ENCODE peak calls at places on chromosomes 11 and 22, in nine cellular contexts. U is transverse colon, B is H1, F is sigmoid colon, P is spleen, O is GM12892, W is Panc1, R is GM23338, V is HCT116. Z is an unnamed sample.

GRCh38 chr22:48237466-48237865 is 1475.0 kb downstream of the TBC1D22A start:
- DNase-seq in U (no peak), B (no peak), F (no peak), P (peak; percentile 51), O (no peak), W (no peak), R (no peak), V (no peak), Z (no peak)

GRCh38 chr11:94740083-94740974 is 27.8 kb upstream of the AMOTL1 start:
- DNase-seq in U (peak; percentile 24), B (peak; percentile 75), F (peak; percentile 85), P (no peak), O (peak; percentile 22), W (no peak), R (peak; percentile 70), V (no peak), Z (peak; percentile 91)

GRCh38 chr11:7555067-7555699 is 41.4 kb downstream of the PPFIBP2 start:
- DNase-seq in U (peak; percentile 86), B (no peak), F (no peak), P (no peak), O (no peak), W (no peak), R (no peak), V (no peak), Z (no peak)

GRCh38 chr11:69398529-69399492 is 82.7 kb upstream of the LINC01488 start:
- DNase-seq in U (no peak), B (no peak), F (peak; percentile 60), P (peak; percentile 57), O (no peak), W (no peak), R (peak; percentile 33), V (no peak), Z (no peak)

GRCh38 chr22:36010913-36011312 is 17.7 kb downstream of the RBFOX2 start:
- DNase-seq in U (no peak), B (no peak), F (no peak), P (no peak), O (no peak), W (no peak), R (no peak), V (no peak), Z (no peak)

GRCh38 chr11:13168281-13168680 is 109.3 kb upstream of the BMAL1 start:
- DNase-seq in U (no peak), B (no peak), F (no peak), P (no peak), O (no peak), W (no peak), R (no peak), V (no peak), Z (peak; percentile 37)

GRCh38 chr11:109527496-109527895 is 105.5 kb downstream of the C11orf87 start:
- DNase-seq in U (no peak), B (no peak), F (no peak), P (no peak), O (no peak), W (no peak), R (no peak), V (no peak), Z (no peak)

GRCh38 chr11:44840526-44840925 is 110.2 kb downstream of the TP53I11 start:
- DNase-seq in U (no peak), B (no peak), F (no peak), P (no peak), O (no peak), W (no peak), R (no peak), V (no peak), Z (no peak)

GRCh38 chr11:85394288-85394687 is 232.9 kb downstream of the DLG2 start:
- DNase-seq in U (no peak), B (no peak), F (no peak), P (no peak), O (no peak), W (no peak), R (no peak), V (no peak), Z (no peak)

GRCh38 chr11:1174441-1175370 is 17.0 kb downstream of the MUC5AC start:
- DNase-seq in U (no peak), B (no peak), F (no peak), P (no peak), O (no peak), W (no peak), R (no peak), V (no peak), Z (no peak)

DNA sequence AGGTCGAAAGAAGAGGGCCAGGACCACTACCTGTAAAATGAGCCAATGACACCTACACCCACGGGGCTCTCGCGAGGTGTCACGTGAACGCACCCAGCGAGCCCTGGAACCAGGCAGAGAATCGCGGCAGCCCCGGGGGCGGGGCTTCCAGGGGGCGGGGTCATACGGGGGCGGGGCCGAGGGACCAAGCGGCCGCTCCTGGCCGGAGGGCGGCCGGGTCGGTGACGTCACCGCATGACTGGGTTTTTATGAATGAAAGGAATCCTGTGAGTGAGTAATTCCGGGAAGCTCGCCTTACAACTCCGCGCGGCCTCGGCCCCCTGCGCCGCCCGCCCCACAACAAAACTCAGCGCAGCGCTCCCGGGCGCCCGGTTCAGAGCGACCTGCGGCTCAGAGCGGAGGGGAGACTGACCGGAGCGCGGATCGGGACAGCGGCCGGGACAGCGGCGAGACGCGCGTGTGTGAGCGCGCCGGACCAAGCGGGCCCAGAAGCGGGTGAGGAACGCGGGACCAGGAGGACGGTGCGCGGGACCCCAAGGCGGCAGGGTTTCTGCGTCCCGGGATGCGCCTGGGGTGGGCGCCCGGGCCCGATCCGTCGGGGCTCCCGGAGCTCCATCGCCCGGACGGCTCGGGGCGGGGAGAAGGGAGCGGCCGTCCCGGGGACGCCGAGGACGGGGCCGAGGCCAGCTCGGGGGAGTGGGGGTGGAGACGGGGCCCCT is at the start of gene MAFF:
- DNase-seq in U (peak; percentile 98), B (peak; percentile 93), F (peak; percentile 99), P (peak; percentile 97), O (peak; percentile 89), W (no peak), R (peak; percentile 97), V (peak; percentile 95), Z (peak; percentile 100)
- TF ChIP-seq POLR2AphosphoS5 in U (peak; percentile 96), B (peak; percentile 43), F (peak; percentile 96), P (peak; percentile 91), O (no peak), W (no peak), R (peak; percentile 57), V (peak; percentile 86), Z (peak; percentile 99)

DNA sequence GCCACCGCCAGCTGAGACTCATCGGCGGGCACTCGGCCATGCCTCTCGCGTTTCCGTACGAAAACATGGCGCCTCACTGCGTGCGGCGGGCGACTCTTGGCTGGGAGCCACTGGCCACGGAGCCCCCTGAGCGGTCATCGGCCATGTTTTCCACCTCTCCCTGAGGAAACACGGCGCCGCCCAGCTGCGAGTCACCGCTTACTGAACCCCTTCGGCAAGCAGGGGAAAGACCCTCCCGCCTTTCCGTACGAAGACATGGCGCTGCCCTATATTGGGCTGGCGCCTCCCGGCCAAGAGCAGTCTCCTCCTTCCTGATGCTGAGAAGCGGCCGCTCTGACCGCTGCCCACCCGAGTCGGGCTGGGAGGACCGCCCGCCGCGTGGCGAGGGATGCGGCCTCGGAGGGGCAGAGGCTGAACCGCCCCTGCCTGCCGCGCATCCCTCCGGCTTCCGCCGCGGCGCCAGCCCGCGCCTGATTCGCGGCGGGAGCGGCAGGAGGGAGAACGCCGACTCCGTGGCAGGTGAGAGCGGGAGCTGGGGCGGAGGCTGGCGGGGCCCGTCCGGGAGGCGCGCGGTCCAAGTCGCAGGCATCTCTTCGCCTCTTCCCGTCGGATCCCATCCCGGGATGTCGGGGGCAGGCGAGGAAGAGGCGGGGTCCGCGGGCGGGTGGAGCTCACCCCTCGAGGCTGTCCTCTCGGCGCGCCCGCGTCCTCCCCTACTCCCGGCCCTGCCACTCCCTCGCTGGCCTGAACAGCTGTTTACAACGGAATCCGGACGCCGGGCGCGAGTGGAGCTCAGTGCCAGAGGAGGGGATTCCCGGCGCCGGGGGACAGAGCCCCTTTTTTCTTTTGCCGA is at the start of gene TCP11L1:
- DNase-seq in U (peak; percentile 93), B (peak; percentile 88), F (peak; percentile 96), P (peak; percentile 97), O (peak; percentile 75), W (peak; percentile 51), R (peak; percentile 95), V (peak; percentile 78), Z (peak; percentile 97)
- TF ChIP-seq POLR2AphosphoS5 in U (no peak), B (peak; percentile 42), F (peak; percentile 63), P (peak; percentile 57), O (no peak), W (peak; percentile 76), R (peak; percentile 51), V (peak; percentile 10), Z (peak; percentile 80)

GRCh38 chr11:33861911-33862310 is 30.0 kb downstream of the LMO2 start:
- DNase-seq in U (no peak), B (no peak), F (no peak), P (peak; percentile 29), O (no peak), W (no peak), R (no peak), V (no peak), Z (no peak)

GRCh38 chr11:33861366-33861765 is 30.5 kb downstream of the LMO2 start:
- DNase-seq in U (no peak), B (no peak), F (no peak), P (no peak), O (no peak), W (no peak), R (no peak), V (no peak), Z (no peak)

GRCh38 chr11:33860926-33861325 is 30.9 kb downstream of the LMO2 start:
- DNase-seq in U (no peak), B (no peak), F (no peak), P (no peak), O (no peak), W (no peak), R (no peak), V (no peak), Z (no peak)

GRCh38 chr11:33859306-33859705 is 32.6 kb downstream of the LMO2 start:
- DNase-seq in U (no peak), B (no peak), F (no peak), P (no peak), O (no peak), W (no peak), R (no peak), V (no peak), Z (no peak)

DNA sequence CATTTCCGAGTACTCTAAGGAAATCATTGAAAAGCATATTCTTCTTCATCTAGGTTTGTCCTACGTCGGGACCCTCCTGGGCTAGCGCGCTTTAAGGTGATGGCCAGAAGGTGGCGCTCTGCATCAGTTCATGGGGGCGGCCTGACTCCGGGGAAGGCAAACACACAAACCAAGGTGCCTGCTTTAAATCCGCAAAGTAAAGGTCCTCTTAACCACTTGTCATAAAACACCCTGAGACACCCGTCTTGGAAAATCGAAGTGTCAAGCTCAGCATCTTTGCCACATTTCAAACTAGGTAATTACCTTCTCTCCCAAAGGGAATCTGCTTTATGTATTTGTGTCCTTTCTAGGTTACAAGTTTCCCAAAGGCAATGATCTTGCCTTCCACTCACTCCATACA is 34.0 kb downstream of the LMO2 start:
- DNase-seq in U (peak; percentile 74), B (peak; percentile 92), F (peak; percentile 84), P (peak; percentile 95), O (peak; percentile 38), W (peak; percentile 20), R (peak; percentile 92), V (peak; percentile 55), Z (peak; percentile 94)
- TF ChIP-seq POLR2AphosphoS5 in U (no peak), B (no peak), F (no peak), P (peak; percentile 50), O (no peak), W (no peak), R (no peak), V (no peak), Z (no peak)

GRCh38 chr11:68036717-68037239 is 2.0 kb upstream of the TCIRG1 start:
- DNase-seq in U (peak; percentile 65), B (no peak), F (peak; percentile 89), P (peak; percentile 96), O (no peak), W (no peak), R (no peak), V (no peak), Z (no peak)
- TF ChIP-seq POLR2AphosphoS5 in U (no peak), B (no peak), F (peak; percentile 33), P (peak; percentile 92), O (no peak), W (no peak), R (no peak), V (no peak), Z (peak; percentile 21)

Z was measured in esophagus muscularis mucosa.